ENCODE peak calls at places on chromosomes 16 and 17, in six cellular contexts. One of them, this sample, is unnamed.

GRCh38 chr17:78383725-78384471 is 5.4 kb downstream of the PGS1 start:
- DNase-seq in stimulated activated CD4-positive, alpha-beta T cell treated with anti-CD3 and anti-CD28 coated beads, Interleukin-12 subunit alpha, Interleukin-12 subunit beta, amount 100 ng/mL, for 4 hours: peak
- DNase-seq in CD4-positive, alpha-beta memory T cell: peak
- DNase-seq in H54: peak
- DNase-seq in EL: peak
- DNase-seq in activated T-cell treated with anti-CD3 and anti-CD28 coated beads, Interleukin-2, amount 50 U/mL, for 4 hours: peak
- DNase-seq in this sample: peak

GRCh38 chr17:19549746-19550623 is 16.3 kb downstream of the SLC47A1 start:
- DNase-seq in stimulated activated CD4-positive, alpha-beta T cell treated with anti-CD3 and anti-CD28 coated beads, Interleukin-12 subunit alpha, Interleukin-12 subunit beta, amount 100 ng/mL, for 4 hours: no peak
- DNase-seq in CD4-positive, alpha-beta memory T cell: no peak
- DNase-seq in H54: no peak
- DNase-seq in EL: no peak
- DNase-seq in activated T-cell treated with anti-CD3 and anti-CD28 coated beads, Interleukin-2, amount 50 U/mL, for 4 hours: no peak
- DNase-seq in this sample: no peak

GRCh38 chr16:29877266-29877961 is 14.4 kb upstream of the CDIPT start:
- DNase-seq in stimulated activated CD4-positive, alpha-beta T cell treated with anti-CD3 and anti-CD28 coated beads, Interleukin-12 subunit alpha, Interleukin-12 subunit beta, amount 100 ng/mL, for 4 hours: peak
- DNase-seq in CD4-positive, alpha-beta memory T cell: peak
- DNase-seq in H54: peak
- DNase-seq in EL: peak
- DNase-seq in activated T-cell treated with anti-CD3 and anti-CD28 coated beads, Interleukin-2, amount 50 U/mL, for 4 hours: peak
- DNase-seq in this sample: no peak

GRCh38 chr17:42667088-42667951 is 8.2 kb downstream of the TUBG2 start:
- DNase-seq in stimulated activated CD4-positive, alpha-beta T cell treated with anti-CD3 and anti-CD28 coated beads, Interleukin-12 subunit alpha, Interleukin-12 subunit beta, amount 100 ng/mL, for 4 hours: no peak
- DNase-seq in CD4-positive, alpha-beta memory T cell: no peak
- DNase-seq in H54: peak
- DNase-seq in EL: peak
- DNase-seq in activated T-cell treated with anti-CD3 and anti-CD28 coated beads, Interleukin-2, amount 50 U/mL, for 4 hours: no peak
- DNase-seq in this sample: peak

GRCh38 chr17:35541434-35541833 is 4.0 kb upstream of the SLFN12L start:
- DNase-seq in stimulated activated CD4-positive, alpha-beta T cell treated with anti-CD3 and anti-CD28 coated beads, Interleukin-12 subunit alpha, Interleukin-12 subunit beta, amount 100 ng/mL, for 4 hours: no peak
- DNase-seq in CD4-positive, alpha-beta memory T cell: no peak
- DNase-seq in H54: no peak
- DNase-seq in EL: no peak
- DNase-seq in activated T-cell treated with anti-CD3 and anti-CD28 coated beads, Interleukin-2, amount 50 U/mL, for 4 hours: no peak
- DNase-seq in this sample: no peak

GRCh38 chr16:49739381-49739780 is 116.5 kb downstream of the ZNF423 start:
- DNase-seq in stimulated activated CD4-positive, alpha-beta T cell treated with anti-CD3 and anti-CD28 coated beads, Interleukin-12 subunit alpha, Interleukin-12 subunit beta, amount 100 ng/mL, for 4 hours: no peak
- DNase-seq in CD4-positive, alpha-beta memory T cell: no peak
- DNase-seq in H54: no peak
- DNase-seq in EL: no peak
- DNase-seq in activated T-cell treated with anti-CD3 and anti-CD28 coated beads, Interleukin-2, amount 50 U/mL, for 4 hours: no peak
- DNase-seq in this sample: no peak

GRCh38 chr16:54842743-54843423 is 87.8 kb upstream of the IRX5 start:
- DNase-seq in stimulated activated CD4-positive, alpha-beta T cell treated with anti-CD3 and anti-CD28 coated beads, Interleukin-12 subunit alpha, Interleukin-12 subunit beta, amount 100 ng/mL, for 4 hours: no peak
- DNase-seq in CD4-positive, alpha-beta memory T cell: no peak
- DNase-seq in H54: no peak
- DNase-seq in EL: no peak
- DNase-seq in activated T-cell treated with anti-CD3 and anti-CD28 coated beads, Interleukin-2, amount 50 U/mL, for 4 hours: no peak
- DNase-seq in this sample: no peak

GRCh38 chr16:67155305-67156145 is 4.2 kb downstream of the TRADD start:
- DNase-seq in stimulated activated CD4-positive, alpha-beta T cell treated with anti-CD3 and anti-CD28 coated beads, Interleukin-12 subunit alpha, Interleukin-12 subunit beta, amount 100 ng/mL, for 4 hours: peak
- DNase-seq in CD4-positive, alpha-beta memory T cell: peak
- DNase-seq in H54: peak
- DNase-seq in EL: peak
- DNase-seq in activated T-cell treated with anti-CD3 and anti-CD28 coated beads, Interleukin-2, amount 50 U/mL, for 4 hours: peak
- DNase-seq in this sample: peak

GRCh38 chr16:31200821-31201510 is 1.6 kb downstream of the PYCARD start:
- DNase-seq in stimulated activated CD4-positive, alpha-beta T cell treated with anti-CD3 and anti-CD28 coated beads, Interleukin-12 subunit alpha, Interleukin-12 subunit beta, amount 100 ng/mL, for 4 hours: no peak
- DNase-seq in CD4-positive, alpha-beta memory T cell: peak
- DNase-seq in H54: no peak
- DNase-seq in EL: peak
- DNase-seq in activated T-cell treated with anti-CD3 and anti-CD28 coated beads, Interleukin-2, amount 50 U/mL, for 4 hours: no peak
- DNase-seq in this sample: no peak

GRCh38 chr16:69942099-69942491 is 9.0 kb upstream of the CLEC18A start:
- DNase-seq in stimulated activated CD4-positive, alpha-beta T cell treated with anti-CD3 and anti-CD28 coated beads, Interleukin-12 subunit alpha, Interleukin-12 subunit beta, amount 100 ng/mL, for 4 hours: no peak
- DNase-seq in CD4-positive, alpha-beta memory T cell: no peak
- DNase-seq in H54: no peak
- DNase-seq in EL: no peak
- DNase-seq in activated T-cell treated with anti-CD3 and anti-CD28 coated beads, Interleukin-2, amount 50 U/mL, for 4 hours: no peak
- DNase-seq in this sample: no peak

GRCh38 chr16:11225677-11226549 is 30.1 kb downstream of the SOCS1 start:
- DNase-seq in stimulated activated CD4-positive, alpha-beta T cell treated with anti-CD3 and anti-CD28 coated beads, Interleukin-12 subunit alpha, Interleukin-12 subunit beta, amount 100 ng/mL, for 4 hours: peak
- DNase-seq in CD4-positive, alpha-beta memory T cell: no peak
- DNase-seq in H54: no peak
- DNase-seq in EL: no peak
- DNase-seq in activated T-cell treated with anti-CD3 and anti-CD28 coated beads, Interleukin-2, amount 50 U/mL, for 4 hours: no peak
- DNase-seq in this sample: no peak

GRCh38 chr17:33163827-33164555 is 129.1 kb downstream of the ASIC2 start:
- DNase-seq in stimulated activated CD4-positive, alpha-beta T cell treated with anti-CD3 and anti-CD28 coated beads, Interleukin-12 subunit alpha, Interleukin-12 subunit beta, amount 100 ng/mL, for 4 hours: no peak
- DNase-seq in CD4-positive, alpha-beta memory T cell: no peak
- DNase-seq in H54: no peak
- DNase-seq in EL: no peak
- DNase-seq in activated T-cell treated with anti-CD3 and anti-CD28 coated beads, Interleukin-2, amount 50 U/mL, for 4 hours: no peak
- DNase-seq in this sample: no peak

GRCh38 chr17:67629963-67630320 is 87.8 kb upstream of the NOL11 start:
- DNase-seq in stimulated activated CD4-positive, alpha-beta T cell treated with anti-CD3 and anti-CD28 coated beads, Interleukin-12 subunit alpha, Interleukin-12 subunit beta, amount 100 ng/mL, for 4 hours: no peak
- DNase-seq in CD4-positive, alpha-beta memory T cell: no peak
- DNase-seq in H54: no peak
- DNase-seq in EL: peak
- DNase-seq in activated T-cell treated with anti-CD3 and anti-CD28 coated beads, Interleukin-2, amount 50 U/mL, for 4 hours: no peak
- DNase-seq in this sample: peak

GRCh38 chr17:30323262-30323894 is 10.5 kb downstream of the TMIGD1 start:
- DNase-seq in stimulated activated CD4-positive, alpha-beta T cell treated with anti-CD3 and anti-CD28 coated beads, Interleukin-12 subunit alpha, Interleukin-12 subunit beta, amount 100 ng/mL, for 4 hours: no peak
- DNase-seq in CD4-positive, alpha-beta memory T cell: peak
- DNase-seq in H54: no peak
- DNase-seq in EL: no peak
- DNase-seq in activated T-cell treated with anti-CD3 and anti-CD28 coated beads, Interleukin-2, amount 50 U/mL, for 4 hours: peak
- DNase-seq in this sample: no peak

GRCh38 chr17:80033840-80034239 is 1.8 kb downstream of the TBC1D16 start:
- DNase-seq in stimulated activated CD4-positive, alpha-beta T cell treated with anti-CD3 and anti-CD28 coated beads, Interleukin-12 subunit alpha, Interleukin-12 subunit beta, amount 100 ng/mL, for 4 hours: no peak
- DNase-seq in CD4-positive, alpha-beta memory T cell: no peak
- DNase-seq in H54: no peak
- DNase-seq in EL: no peak
- DNase-seq in activated T-cell treated with anti-CD3 and anti-CD28 coated beads, Interleukin-2, amount 50 U/mL, for 4 hours: no peak
- DNase-seq in this sample: no peak

GRCh38 chr17:4327638-4328037 is 38.8 kb downstream of the UBE2G1 start:
- DNase-seq in stimulated activated CD4-positive, alpha-beta T cell treated with anti-CD3 and anti-CD28 coated beads, Interleukin-12 subunit alpha, Interleukin-12 subunit beta, amount 100 ng/mL, for 4 hours: no peak
- DNase-seq in CD4-positive, alpha-beta memory T cell: no peak
- DNase-seq in H54: peak
- DNase-seq in EL: peak
- DNase-seq in activated T-cell treated with anti-CD3 and anti-CD28 coated beads, Interleukin-2, amount 50 U/mL, for 4 hours: no peak
- DNase-seq in this sample: peak

GRCh38 chr17:13646411-13646810 is 44.7 kb upstream of the HS3ST3A1 start:
- DNase-seq in stimulated activated CD4-positive, alpha-beta T cell treated with anti-CD3 and anti-CD28 coated beads, Interleukin-12 subunit alpha, Interleukin-12 subunit beta, amount 100 ng/mL, for 4 hours: no peak
- DNase-seq in CD4-positive, alpha-beta memory T cell: no peak
- DNase-seq in H54: no peak
- DNase-seq in EL: peak
- DNase-seq in activated T-cell treated with anti-CD3 and anti-CD28 coated beads, Interleukin-2, amount 50 U/mL, for 4 hours: no peak
- DNase-seq in this sample: no peak

GRCh38 chr16:52545157-52545543 is 1.8 kb downstream of the TOX3 start:
- DNase-seq in stimulated activated CD4-positive, alpha-beta T cell treated with anti-CD3 and anti-CD28 coated beads, Interleukin-12 subunit alpha, Interleukin-12 subunit beta, amount 100 ng/mL, for 4 hours: no peak
- DNase-seq in CD4-positive, alpha-beta memory T cell: no peak
- DNase-seq in H54: no peak
- DNase-seq in EL: no peak
- DNase-seq in activated T-cell treated with anti-CD3 and anti-CD28 coated beads, Interleukin-2, amount 50 U/mL, for 4 hours: no peak
- DNase-seq in this sample: no peak

GRCh38 chr16:66414891-66415290 is 12.2 kb upstream of the BEAN1 start:
- DNase-seq in stimulated activated CD4-positive, alpha-beta T cell treated with anti-CD3 and anti-CD28 coated beads, Interleukin-12 subunit alpha, Interleukin-12 subunit beta, amount 100 ng/mL, for 4 hours: no peak
- DNase-seq in CD4-positive, alpha-beta memory T cell: no peak
- DNase-seq in H54: no peak
- DNase-seq in EL: peak
- DNase-seq in activated T-cell treated with anti-CD3 and anti-CD28 coated beads, Interleukin-2, amount 50 U/mL, for 4 hours: no peak
- DNase-seq in this sample: no peak

GRCh38 chr17:7685533-7686220 is 1.6 kb downstream of the TP53 start:
- DNase-seq in stimulated activated CD4-positive, alpha-beta T cell treated with anti-CD3 and anti-CD28 coated beads, Interleukin-12 subunit alpha, Interleukin-12 subunit beta, amount 100 ng/mL, for 4 hours: peak
- DNase-seq in CD4-positive, alpha-beta memory T cell: peak
- DNase-seq in H54: peak
- DNase-seq in EL: peak
- DNase-seq in activated T-cell treated with anti-CD3 and anti-CD28 coated beads, Interleukin-2, amount 50 U/mL, for 4 hours: peak
- DNase-seq in this sample: peak

GRCh38 chr17:28717578-28718316 is at the start of gene RAB34:
- DNase-seq in stimulated activated CD4-positive, alpha-beta T cell treated with anti-CD3 and anti-CD28 coated beads, Interleukin-12 subunit alpha, Interleukin-12 subunit beta, amount 100 ng/mL, for 4 hours: peak
- DNase-seq in CD4-positive, alpha-beta memory T cell: no peak
- DNase-seq in H54: peak
- DNase-seq in EL: peak
- DNase-seq in activated T-cell treated with anti-CD3 and anti-CD28 coated beads, Interleukin-2, amount 50 U/mL, for 4 hours: no peak
- DNase-seq in this sample: peak

GRCh38 chr16:48117217-48118105 is 38.3 kb downstream of the ABCC12 start:
- DNase-seq in stimulated activated CD4-positive, alpha-beta T cell treated with anti-CD3 and anti-CD28 coated beads, Interleukin-12 subunit alpha, Interleukin-12 subunit beta, amount 100 ng/mL, for 4 hours: peak
- DNase-seq in CD4-positive, alpha-beta memory T cell: no peak
- DNase-seq in H54: peak
- DNase-seq in EL: peak
- DNase-seq in activated T-cell treated with anti-CD3 and anti-CD28 coated beads, Interleukin-2, amount 50 U/mL, for 4 hours: peak
- DNase-seq in this sample: peak

GRCh38 chr17:81509687-81510523 is 2.7 kb downstream of the ACTG1 start:
- DNase-seq in stimulated activated CD4-positive, alpha-beta T cell treated with anti-CD3 and anti-CD28 coated beads, Interleukin-12 subunit alpha, Interleukin-12 subunit beta, amount 100 ng/mL, for 4 hours: no peak
- DNase-seq in CD4-positive, alpha-beta memory T cell: peak
- DNase-seq in H54: no peak
- DNase-seq in EL: peak
- DNase-seq in activated T-cell treated with anti-CD3 and anti-CD28 coated beads, Interleukin-2, amount 50 U/mL, for 4 hours: no peak
- DNase-seq in this sample: no peak

GRCh38 chr16:20799599-20799998 is 6.7 kb downstream of the ERI2 start:
- DNase-seq in stimulated activated CD4-positive, alpha-beta T cell treated with anti-CD3 and anti-CD28 coated beads, Interleukin-12 subunit alpha, Interleukin-12 subunit beta, amount 100 ng/mL, for 4 hours: no peak
- DNase-seq in CD4-positive, alpha-beta memory T cell: no peak
- DNase-seq in H54: no peak
- DNase-seq in EL: no peak
- DNase-seq in activated T-cell treated with anti-CD3 and anti-CD28 coated beads, Interleukin-2, amount 50 U/mL, for 4 hours: no peak
- DNase-seq in this sample: no peak

GRCh38 chr16:67917852-67918236 is 13.8 kb downstream of the CTRL start:
- DNase-seq in stimulated activated CD4-positive, alpha-beta T cell treated with anti-CD3 and anti-CD28 coated beads, Interleukin-12 subunit alpha, Interleukin-12 subunit beta, amount 100 ng/mL, for 4 hours: peak
- DNase-seq in CD4-positive, alpha-beta memory T cell: no peak
- DNase-seq in H54: peak
- DNase-seq in EL: peak
- DNase-seq in activated T-cell treated with anti-CD3 and anti-CD28 coated beads, Interleukin-2, amount 50 U/mL, for 4 hours: peak
- DNase-seq in this sample: peak

GRCh38 chr17:79606487-79606886 is 4.4 kb downstream of the RBFOX3 start:
- DNase-seq in stimulated activated CD4-positive, alpha-beta T cell treated with anti-CD3 and anti-CD28 coated beads, Interleukin-12 subunit alpha, Interleukin-12 subunit beta, amount 100 ng/mL, for 4 hours: no peak
- DNase-seq in CD4-positive, alpha-beta memory T cell: no peak
- DNase-seq in H54: no peak
- DNase-seq in EL: no peak
- DNase-seq in activated T-cell treated with anti-CD3 and anti-CD28 coated beads, Interleukin-2, amount 50 U/mL, for 4 hours: no peak
- DNase-seq in this sample: no peak

GRCh38 chr17:1074886-1075665 is 78.1 kb downstream of the TIMM22 start:
- DNase-seq in stimulated activated CD4-positive, alpha-beta T cell treated with anti-CD3 and anti-CD28 coated beads, Interleukin-12 subunit alpha, Interleukin-12 subunit beta, amount 100 ng/mL, for 4 hours: no peak
- DNase-seq in CD4-positive, alpha-beta memory T cell: no peak
- DNase-seq in H54: no peak
- DNase-seq in EL: no peak
- DNase-seq in activated T-cell treated with anti-CD3 and anti-CD28 coated beads, Interleukin-2, amount 50 U/mL, for 4 hours: no peak
- DNase-seq in this sample: no peak

GRCh38 chr17:66126231-66126630 is 65.7 kb downstream of the CEP112 start:
- DNase-seq in stimulated activated CD4-positive, alpha-beta T cell treated with anti-CD3 and anti-CD28 coated beads, Interleukin-12 subunit alpha, Interleukin-12 subunit beta, amount 100 ng/mL, for 4 hours: no peak
- DNase-seq in CD4-positive, alpha-beta memory T cell: no peak
- DNase-seq in H54: no peak
- DNase-seq in EL: no peak
- DNase-seq in activated T-cell treated with anti-CD3 and anti-CD28 coated beads, Interleukin-2, amount 50 U/mL, for 4 hours: no peak
- DNase-seq in this sample: no peak

GRCh38 chr17:8148560-8148959 is 3.6 kb downstream of the PER1 start:
- DNase-seq in stimulated activated CD4-positive, alpha-beta T cell treated with anti-CD3 and anti-CD28 coated beads, Interleukin-12 subunit alpha, Interleukin-12 subunit beta, amount 100 ng/mL, for 4 hours: no peak
- DNase-seq in CD4-positive, alpha-beta memory T cell: peak
- DNase-seq in H54: no peak
- DNase-seq in EL: no peak
- DNase-seq in activated T-cell treated with anti-CD3 and anti-CD28 coated beads, Interleukin-2, amount 50 U/mL, for 4 hours: no peak
- DNase-seq in this sample: no peak

GRCh38 chr16:12539185-12539929 is 264.3 kb downstream of the CPPED1 start:
- DNase-seq in stimulated activated CD4-positive, alpha-beta T cell treated with anti-CD3 and anti-CD28 coated beads, Interleukin-12 subunit alpha, Interleukin-12 subunit beta, amount 100 ng/mL, for 4 hours: no peak
- DNase-seq in CD4-positive, alpha-beta memory T cell: no peak
- DNase-seq in H54: no peak
- DNase-seq in EL: peak
- DNase-seq in activated T-cell treated with anti-CD3 and anti-CD28 coated beads, Interleukin-2, amount 50 U/mL, for 4 hours: no peak
- DNase-seq in this sample: no peak

GRCh38 chr16:67936876-67937605 is 391 bp upstream of the PSMB10 start:
- DNase-seq in stimulated activated CD4-positive, alpha-beta T cell treated with anti-CD3 and anti-CD28 coated beads, Interleukin-12 subunit alpha, Interleukin-12 subunit beta, amount 100 ng/mL, for 4 hours: peak
- DNase-seq in CD4-positive, alpha-beta memory T cell: peak
- DNase-seq in H54: no peak
- DNase-seq in EL: peak
- DNase-seq in activated T-cell treated with anti-CD3 and anti-CD28 coated beads, Interleukin-2, amount 50 U/mL, for 4 hours: peak
- DNase-seq in this sample: no peak

GRCh38 chr17:4896332-4897197 is 2.8 kb upstream of the C17orf107 start:
- DNase-seq in stimulated activated CD4-positive, alpha-beta T cell treated with anti-CD3 and anti-CD28 coated beads, Interleukin-12 subunit alpha, Interleukin-12 subunit beta, amount 100 ng/mL, for 4 hours: no peak
- DNase-seq in CD4-positive, alpha-beta memory T cell: no peak
- DNase-seq in H54: no peak
- DNase-seq in EL: no peak
- DNase-seq in activated T-cell treated with anti-CD3 and anti-CD28 coated beads, Interleukin-2, amount 50 U/mL, for 4 hours: no peak
- DNase-seq in this sample: no peak

GRCh38 chr16:68233085-68233834 is 2.7 kb downstream of the ESRP2 start:
- DNase-seq in stimulated activated CD4-positive, alpha-beta T cell treated with anti-CD3 and anti-CD28 coated beads, Interleukin-12 subunit alpha, Interleukin-12 subunit beta, amount 100 ng/mL, for 4 hours: no peak
- DNase-seq in CD4-positive, alpha-beta memory T cell: peak
- DNase-seq in H54: no peak
- DNase-seq in EL: no peak
- DNase-seq in activated T-cell treated with anti-CD3 and anti-CD28 coated beads, Interleukin-2, amount 50 U/mL, for 4 hours: no peak
- DNase-seq in this sample: no peak

GRCh38 chr17:58341861-58342475 is 10.0 kb downstream of the SUPT4H1 start:
- DNase-seq in stimulated activated CD4-positive, alpha-beta T cell treated with anti-CD3 and anti-CD28 coated beads, Interleukin-12 subunit alpha, Interleukin-12 subunit beta, amount 100 ng/mL, for 4 hours: no peak
- DNase-seq in CD4-positive, alpha-beta memory T cell: peak
- DNase-seq in H54: no peak
- DNase-seq in EL: no peak
- DNase-seq in activated T-cell treated with anti-CD3 and anti-CD28 coated beads, Interleukin-2, amount 50 U/mL, for 4 hours: no peak
- DNase-seq in this sample: no peak

This sample was measured in HTR-8/SVneo.